ENCODE peak calls at places on chromosomes 3 and 15, in five cellular contexts. P is colonic mucosa; Y is CD8-positive, alpha-beta memory T cell; I is mesenchymal stem cell; X is pancreas. C is an unnamed sample.

GRCh38 chr3:117756580-117756979 is 1047.0 kb downstream of the TUSC7 start:
- DNase-seq in X (no peak), I (peak), P (no peak), Y (no peak), C (no peak)

GRCh38 chr3:141578197-141578596 is 91.4 kb downstream of the RASA2 start:
- DNase-seq in Y (no peak), X (no peak), I (peak), P (no peak), C (no peak)

GRCh38 chr3:152219769-152220255 is 48.9 kb upstream of the MBNL1 start:
- DNase-seq in X (no peak), Y (no peak), I (no peak), P (no peak), C (no peak)

GRCh38 chr3:142595581-142595950 is 627 bp upstream of the PLS1 start:
- DNase-seq in Y (no peak), P (no peak), X (no peak), I (peak), C (no peak)

GRCh38 chr15:85282504-85283115 is 97.8 kb upstream of the AKAP13 start:
- DNase-seq in I (peak), X (no peak), P (no peak), Y (no peak), C (no peak)

GRCh38 chr15:78671626-78672211 is 30.7 kb upstream of the CHRNB4 start:
- DNase-seq in P (no peak), I (no peak), Y (no peak), X (no peak), C (no peak)

GRCh38 chr3:77325702-77326101 is 285.8 kb downstream of the ROBO2 start:
- DNase-seq in P (no peak), Y (no peak), X (no peak), I (no peak), C (no peak)

GRCh38 chr3:152185941-152186630 is 82.6 kb upstream of the MBNL1 start:
- DNase-seq in I (no peak), Y (no peak), P (no peak), X (no peak), C (no peak)

GRCh38 chr3:172038823-172039222 is 555 bp upstream of the FNDC3B start:
- DNase-seq in X (no peak), P (no peak), Y (no peak), I (peak), C (no peak)

GRCh38 chr3:9064853-9065252 is 101.6 kb upstream of the RAD18 start:
- DNase-seq in P (no peak), X (no peak), I (no peak), Y (no peak), C (no peak)

GRCh38 chr3:173587055-173587454 is 189.5 kb downstream of the NLGN1 start:
- DNase-seq in Y (no peak), P (no peak), I (no peak), X (no peak), C (no peak)

GRCh38 chr15:68354923-68355322 is 77.0 kb downstream of the ITGA11 start:
- DNase-seq in X (no peak), P (no peak), I (peak), Y (no peak), C (no peak)

GRCh38 chr3:11005686-11006256 is 13.2 kb downstream of the SLC6A1 start:
- DNase-seq in I (no peak), Y (no peak), P (no peak), X (no peak), C (no peak)

GRCh38 chr15:81349271-81349670 is 24.7 kb downstream of the TMC3 start:
- DNase-seq in I (no peak), Y (no peak), P (no peak), X (no peak), C (no peak)

GRCh38 chr3:120450261-120450913 is 405 bp downstream of the FSTL1 start:
- DNase-seq in Y (no peak), P (peak), X (peak), I (peak), C (peak)

GRCh38 chr3:113507501-113508067 is 7.4 kb downstream of the SPICE1 start:
- DNase-seq in P (no peak), I (no peak), Y (no peak), X (no peak), C (no peak)

GRCh38 chr3:31423522-31423921 is 109.2 kb upstream of the STT3B start:
- DNase-seq in Y (no peak), P (no peak), I (peak), X (no peak), C (no peak)

GRCh38 chr3:153138267-153139210 is 23.5 kb upstream of the RAP2B start:
- DNase-seq in P (peak), I (peak), X (peak), Y (no peak), C (peak)

GRCh38 chr3:113214917-113215595 is 3.7 kb downstream of the BOC start:
- DNase-seq in I (peak), X (no peak), Y (no peak), P (no peak), C (no peak)

GRCh38 chr3:31081031-31081662 is 186.7 kb upstream of the GADL1 start:
- DNase-seq in I (no peak), X (no peak), P (no peak), Y (no peak), C (no peak)

GRCh38 chr15:59501531-59502113 is 63.6 kb downstream of the FAM81A start:
- DNase-seq in I (peak), P (peak), X (no peak), Y (no peak), C (peak)

GRCh38 chr3:29026959-29027358 is 253.9 kb upstream of the RBMS3 start:
- DNase-seq in Y (no peak), P (no peak), X (no peak), I (no peak), C (no peak)

GRCh38 chr15:27382296-27382695 is 411.3 kb downstream of the GABRG3 start:
- DNase-seq in Y (no peak), I (no peak), P (no peak), X (no peak), C (no peak)

GRCh38 chr3:121759541-121760202 is 10.1 kb upstream of the GOLGB1 start:
- DNase-seq in X (no peak), Y (no peak), I (no peak), P (no peak), C (no peak)

GRCh38 chr3:122558605-122559004 is 5.5 kb downstream of the PARP9 start:
- DNase-seq in Y (no peak), X (no peak), I (no peak), P (no peak), C (no peak)

GRCh38 chr15:22956980-22957264 is 23.2 kb downstream of the CYFIP1 start:
- DNase-seq in P (no peak), X (no peak), I (no peak), Y (no peak), C (no peak)

GRCh38 chr3:111577113-111577512 is 18.0 kb downstream of the ZBED2 start:
- DNase-seq in P (no peak), X (no peak), I (no peak), Y (no peak), C (no peak)

GRCh38 chr3:86814321-86814720 is 176.6 kb downstream of the VGLL3 start:
- DNase-seq in Y (no peak), I (no peak), X (no peak), P (no peak), C (no peak)

GRCh38 chr3:76661527-76662250 is 378.2 kb upstream of the ROBO2 start:
- DNase-seq in P (no peak), I (no peak), Y (no peak), X (no peak), C (no peak)

GRCh38 chr15:73632670-73633058 is 525 bp downstream of the NPTN start:
- DNase-seq in Y (no peak), P (no peak), X (peak), I (no peak), C (peak)

GRCh38 chr3:189636048-189636447 is 4.9 kb downstream of the TP63 start:
- DNase-seq in Y (no peak), I (no peak), X (no peak), P (no peak), C (no peak)

GRCh38 chr15:91849749-91850161 is 3.8 kb upstream of the SLCO3A1 start:
- DNase-seq in P (no peak), I (peak), X (no peak), Y (peak), C (no peak)

GRCh38 chr3:147939425-147940196 is 530.4 kb downstream of the ZIC1 start:
- DNase-seq in X (no peak), Y (no peak), P (no peak), I (no peak), C (no peak)

GRCh38 chr3:126208618-126209256 is 28.4 kb upstream of the ALDH1L1 start:
- DNase-seq in I (peak), P (peak), X (peak), Y (no peak), C (peak)

GRCh38 chr3:30649572-30650310 is 43.3 kb downstream of the TGFBR2 start:
- DNase-seq in P (no peak), Y (no peak), X (no peak), I (peak), C (no peak)

DNA sequence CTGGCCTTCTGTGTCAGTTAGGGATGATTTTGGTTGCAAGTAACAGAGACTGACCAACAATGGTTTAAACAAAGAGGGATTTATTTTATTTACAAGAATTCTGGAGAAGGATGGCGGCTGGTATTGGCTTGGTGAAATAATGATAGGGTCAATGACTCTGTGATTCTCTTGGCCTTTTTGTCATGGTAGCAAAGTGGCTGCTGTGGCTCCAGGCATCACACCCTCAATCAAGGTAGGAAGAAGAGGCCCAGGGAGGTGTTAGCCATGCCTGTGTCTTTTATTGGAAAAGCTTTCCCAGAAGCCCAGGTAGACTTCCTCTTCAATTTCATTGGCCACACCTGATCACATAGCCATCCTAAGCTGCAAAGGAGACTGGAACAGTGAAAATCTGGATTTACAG is 13.1 kb downstream of the FAM107A start:
- DNase-seq in Y (no peak), P (no peak), I (no peak), X (no peak), C (no peak)
- H3K27ac ChIP-seq in Y (no peak), P (no peak), I (no peak), X (no peak), C (no peak)

GRCh38 chr3:186241910-186242821 is 119.9 kb downstream of the DGKG start:
- DNase-seq in X (peak), Y (no peak), I (peak), P (peak), C (peak)
- H3K27ac ChIP-seq in X (peak), Y (no peak), I (no peak), P (no peak), C (peak)

GRCh38 chr15:51816615-51817014 is 12.8 kb upstream of the TMOD3 start:
- DNase-seq in X (no peak), I (no peak), Y (no peak), P (no peak), C (no peak)

GRCh38 chr15:51812598-51812997 is 16.9 kb upstream of the TMOD3 start:
- DNase-seq in X (no peak), Y (no peak), I (no peak), P (no peak), C (no peak)

GRCh38 chr15:51814616-51815015 is 14.8 kb upstream of the TMOD3 start:
- DNase-seq in Y (no peak), X (no peak), I (no peak), P (no peak), C (no peak)

DNA sequence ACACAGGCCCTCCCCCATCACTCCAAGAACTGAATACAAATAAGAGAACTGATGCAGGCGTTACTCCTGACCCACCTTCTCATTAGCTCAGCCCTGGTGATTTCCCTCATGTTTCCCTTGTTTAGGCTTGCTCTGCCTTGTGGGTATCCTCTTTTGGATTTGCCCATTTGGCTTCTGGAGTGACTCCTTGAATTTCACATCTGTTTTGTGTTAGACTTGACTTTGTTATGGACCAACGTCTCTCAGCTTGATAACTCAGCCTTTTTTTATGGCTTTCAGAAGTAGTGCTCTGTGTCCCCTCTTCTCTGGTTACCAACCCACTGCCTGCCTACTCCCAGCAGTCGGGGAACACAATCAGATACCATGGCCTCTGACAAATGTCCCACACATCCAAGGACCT is 11.3 kb upstream of the TMOD3 start:
- DNase-seq in Y (no peak), X (no peak), P (no peak), I (no peak), C (no peak)
- H3K27ac ChIP-seq in Y (no peak), X (no peak), P (no peak), I (no peak), C (no peak)

DNA sequence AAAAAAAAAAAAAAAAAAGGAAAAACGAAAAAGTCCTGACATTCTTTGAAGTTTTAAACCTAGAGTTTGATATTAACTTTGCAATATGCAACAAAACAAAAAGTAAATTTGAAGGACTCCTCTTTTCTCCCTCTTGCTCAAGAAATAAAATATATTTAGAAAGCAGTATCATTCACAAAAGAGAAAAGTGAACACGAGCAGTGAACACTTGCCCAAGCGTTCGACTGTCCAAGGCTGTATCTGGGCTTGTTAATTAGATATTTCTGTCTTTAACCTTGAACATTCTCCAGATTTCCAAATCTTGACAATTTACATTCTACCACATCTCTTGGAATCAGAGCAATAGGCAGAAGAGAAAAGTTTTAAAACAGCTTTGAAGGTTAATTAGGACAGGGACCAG is 357.7 kb downstream of the TIGIT start:
- DNase-seq in P (no peak), X (no peak), Y (no peak), I (no peak), C (no peak)
- H3K27ac ChIP-seq in P (no peak), X (no peak), Y (no peak), I (no peak), C (no peak)

GRCh38 chr15:57708047-57708446 is 1.5 kb downstream of the POLR2M start:
- DNase-seq in X (no peak), Y (no peak), P (no peak), I (peak), C (no peak)
- H3K27ac ChIP-seq in X (peak), Y (peak), P (no peak), I (no peak), C (peak)

GRCh38 chr3:171013822-171014748 is 12.4 kb downstream of the SLC2A2 start:
- DNase-seq in Y (no peak), X (no peak), P (no peak), I (no peak), C (no peak)
- H3K27ac ChIP-seq in Y (no peak), X (no peak), P (no peak), I (no peak), C (no peak)

C was measured in stomach.